ENCODE peak calls at places on chromosomes 11 and 22, in four cellular contexts. One of them, this sample, is unnamed.

GRCh38 chr22:16960884-16961249 is 47.2 kb downstream of the GAB4 start:
- DNase-seq in IMR-90: no peak
- DNase-seq in neuronal stem cell: no peak
- DNase-seq in mesendoderm: no peak
- DNase-seq in this sample: no peak

GRCh38 chr11:83166193-83166866 is 9.4 kb downstream of the PCF11 start:
- DNase-seq in neuronal stem cell: no peak
- DNase-seq in IMR-90: no peak
- DNase-seq in mesendoderm: no peak
- DNase-seq in this sample: no peak

GRCh38 chr11:43172477-43172876 is 139.3 kb upstream of the API5 start:
- DNase-seq in neuronal stem cell: no peak
- DNase-seq in mesendoderm: no peak
- DNase-seq in IMR-90: no peak
- DNase-seq in this sample: no peak

GRCh38 chr22:23110922-23111527 is 30.8 kb downstream of the RSPH14 start:
- DNase-seq in mesendoderm: peak
- DNase-seq in neuronal stem cell: no peak
- DNase-seq in IMR-90: no peak
- DNase-seq in this sample: no peak

GRCh38 chr11:75773595-75774353 is 5.2 kb downstream of the DGAT2 start:
- DNase-seq in mesendoderm: no peak
- DNase-seq in neuronal stem cell: no peak
- DNase-seq in IMR-90: no peak
- DNase-seq in this sample: no peak

GRCh38 chr22:38873469-38874411 is 1.7 kb upstream of the CBX6 start:
- DNase-seq in mesendoderm: peak
- DNase-seq in neuronal stem cell: no peak
- DNase-seq in IMR-90: no peak
- DNase-seq in this sample: no peak

GRCh38 chr22:30872282-30873041 is 96.1 kb downstream of the MORC2 start:
- DNase-seq in mesendoderm: no peak
- DNase-seq in IMR-90: no peak
- DNase-seq in neuronal stem cell: no peak
- DNase-seq in this sample: no peak

GRCh38 chr22:26553056-26553752 is 36.7 kb downstream of the TPST2 start:
- DNase-seq in IMR-90: peak
- DNase-seq in neuronal stem cell: no peak
- DNase-seq in mesendoderm: no peak
- DNase-seq in this sample: no peak

DNA sequence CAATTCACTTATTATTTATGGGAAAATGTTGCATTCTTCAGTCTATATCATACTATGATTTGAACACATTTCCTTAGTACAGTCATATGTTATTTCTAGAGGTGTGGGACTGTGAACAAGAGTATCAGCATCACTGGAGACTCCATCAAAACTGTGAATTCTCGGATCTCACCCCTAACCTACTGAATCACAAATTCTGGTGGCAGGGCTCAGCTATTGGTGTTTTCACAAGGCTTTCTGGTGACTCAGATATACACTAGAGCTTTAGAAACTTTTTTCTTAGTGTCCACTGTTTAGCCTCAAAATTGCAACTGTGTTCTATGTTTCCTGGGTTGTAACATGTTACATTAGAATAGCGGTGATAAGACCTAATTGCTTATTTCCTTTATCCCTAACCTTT is 352.9 kb upstream of the DDI1 start:
- DNase-seq in mesendoderm: no peak
- DNase-seq in IMR-90: peak
- DNase-seq in neuronal stem cell: no peak
- DNase-seq in this sample: no peak
- H2BK15ac ChIP-seq in mesendoderm: no peak
- H2BK15ac ChIP-seq in IMR-90: no peak
- H2BK15ac ChIP-seq in neuronal stem cell: no peak
- H2BK15ac ChIP-seq in this sample: no peak

GRCh38 chr22:21698430-21699329 is 32.9 kb downstream of the PPIL2 start:
- DNase-seq in mesendoderm: peak
- DNase-seq in neuronal stem cell: no peak
- DNase-seq in IMR-90: no peak
- DNase-seq in this sample: peak
- H3K18ac ChIP-seq in mesendoderm: no peak
- H3K18ac ChIP-seq in neuronal stem cell: no peak
- H3K18ac ChIP-seq in IMR-90: no peak
- H3K18ac ChIP-seq in this sample: no peak

GRCh38 chr11:128240546-128240945 is 346.8 kb downstream of the ETS1 start:
- DNase-seq in IMR-90: peak
- DNase-seq in mesendoderm: no peak
- DNase-seq in neuronal stem cell: no peak
- DNase-seq in this sample: no peak

GRCh38 chr11:128235958-128236357 is 351.4 kb downstream of the ETS1 start:
- DNase-seq in mesendoderm: no peak
- DNase-seq in neuronal stem cell: no peak
- DNase-seq in IMR-90: no peak
- DNase-seq in this sample: no peak

GRCh38 chr11:128236506-128237498 is 350.6 kb downstream of the ETS1 start:
- DNase-seq in IMR-90: no peak
- DNase-seq in neuronal stem cell: no peak
- DNase-seq in mesendoderm: no peak
- DNase-seq in this sample: no peak

GRCh38 chr11:128238521-128239222 is 348.7 kb downstream of the ETS1 start:
- DNase-seq in neuronal stem cell: no peak
- DNase-seq in mesendoderm: no peak
- DNase-seq in IMR-90: no peak
- DNase-seq in this sample: no peak

GRCh38 chr11:128239224-128239790 is 348.1 kb downstream of the ETS1 start:
- DNase-seq in neuronal stem cell: no peak
- DNase-seq in IMR-90: no peak
- DNase-seq in mesendoderm: no peak
- DNase-seq in this sample: no peak
- H2BK5ac ChIP-seq in neuronal stem cell: no peak
- H2BK5ac ChIP-seq in IMR-90: no peak
- H2BK5ac ChIP-seq in mesendoderm: no peak
- H2BK5ac ChIP-seq in this sample: no peak

GRCh38 chr11:64560941-64561340 is 30.1 kb upstream of the SLC22A12 start:
- DNase-seq in mesendoderm: no peak
- DNase-seq in neuronal stem cell: no peak
- DNase-seq in IMR-90: no peak
- DNase-seq in this sample: no peak

GRCh38 chr11:64559351-64560138 is 31.5 kb upstream of the SLC22A12 start:
- DNase-seq in mesendoderm: peak
- DNase-seq in IMR-90: no peak
- DNase-seq in neuronal stem cell: no peak
- DNase-seq in this sample: peak

GRCh38 chr11:64561984-64562722 is 28.9 kb upstream of the SLC22A12 start:
- DNase-seq in neuronal stem cell: no peak
- DNase-seq in IMR-90: no peak
- DNase-seq in mesendoderm: no peak
- DNase-seq in this sample: no peak

GRCh38 chr11:64558869-64559268 is 32.2 kb upstream of the SLC22A12 start:
- DNase-seq in mesendoderm: no peak
- DNase-seq in neuronal stem cell: no peak
- DNase-seq in IMR-90: no peak
- DNase-seq in this sample: no peak

GRCh38 chr11:64560139-64560771 is 30.8 kb upstream of the SLC22A12 start:
- DNase-seq in mesendoderm: peak
- DNase-seq in IMR-90: no peak
- DNase-seq in neuronal stem cell: no peak
- DNase-seq in this sample: peak
- H2BK15ac ChIP-seq in mesendoderm: no peak
- H2BK15ac ChIP-seq in IMR-90: no peak
- H2BK15ac ChIP-seq in neuronal stem cell: peak
- H2BK15ac ChIP-seq in this sample: no peak

GRCh38 chr11:91857194-91857593 is 367.4 kb upstream of the FAT3 start:
- DNase-seq in neuronal stem cell: no peak
- DNase-seq in mesendoderm: no peak
- DNase-seq in IMR-90: no peak
- DNase-seq in this sample: no peak

GRCh38 chr11:91859666-91860065 is 365.0 kb upstream of the FAT3 start:
- DNase-seq in mesendoderm: no peak
- DNase-seq in neuronal stem cell: no peak
- DNase-seq in IMR-90: no peak
- DNase-seq in this sample: no peak

GRCh38 chr11:91866642-91867041 is 358.0 kb upstream of the FAT3 start:
- DNase-seq in IMR-90: no peak
- DNase-seq in neuronal stem cell: no peak
- DNase-seq in mesendoderm: no peak
- DNase-seq in this sample: no peak

GRCh38 chr11:91860661-91861060 is 364.0 kb upstream of the FAT3 start:
- DNase-seq in mesendoderm: no peak
- DNase-seq in IMR-90: no peak
- DNase-seq in neuronal stem cell: no peak
- DNase-seq in this sample: no peak
- H3K18ac ChIP-seq in mesendoderm: no peak
- H3K18ac ChIP-seq in IMR-90: no peak
- H3K18ac ChIP-seq in neuronal stem cell: no peak
- H3K18ac ChIP-seq in this sample: no peak

GRCh38 chr11:115613986-115614625 is 109.9 kb upstream of the CADM1 start:
- DNase-seq in IMR-90: peak
- DNase-seq in neuronal stem cell: no peak
- DNase-seq in mesendoderm: no peak
- DNase-seq in this sample: no peak
- H2BK5ac ChIP-seq in IMR-90: no peak
- H2BK5ac ChIP-seq in neuronal stem cell: no peak
- H2BK5ac ChIP-seq in mesendoderm: no peak
- H2BK5ac ChIP-seq in this sample: no peak

GRCh38 chr11:112795896-112796686 is 165.1 kb upstream of the NCAM1 start:
- DNase-seq in IMR-90: no peak
- DNase-seq in neuronal stem cell: no peak
- DNase-seq in mesendoderm: no peak
- DNase-seq in this sample: no peak
- H2BK15ac ChIP-seq in IMR-90: no peak
- H2BK15ac ChIP-seq in neuronal stem cell: peak
- H2BK15ac ChIP-seq in mesendoderm: no peak
- H2BK15ac ChIP-seq in this sample: no peak

GRCh38 chr22:47806894-47807293 is 1044.4 kb downstream of the TBC1D22A start:
- DNase-seq in IMR-90: no peak
- DNase-seq in neuronal stem cell: no peak
- DNase-seq in mesendoderm: no peak
- DNase-seq in this sample: no peak
- H3K18ac ChIP-seq in IMR-90: no peak
- H3K18ac ChIP-seq in neuronal stem cell: no peak
- H3K18ac ChIP-seq in mesendoderm: no peak
- H3K18ac ChIP-seq in this sample: no peak

GRCh38 chr11:69554849-69555248 is 73.4 kb downstream of the LINC01488 start:
- DNase-seq in IMR-90: no peak
- DNase-seq in neuronal stem cell: no peak
- DNase-seq in mesendoderm: peak
- DNase-seq in this sample: no peak
- H2BK5ac ChIP-seq in IMR-90: no peak
- H2BK5ac ChIP-seq in neuronal stem cell: no peak
- H2BK5ac ChIP-seq in mesendoderm: no peak
- H2BK5ac ChIP-seq in this sample: no peak

This sample was measured in H9.